ENCODE peak calls at places on chromosomes 1 and 21, in five cellular contexts. W, R, J, Z and V are unnamed samples.
A peak's percentile ranks its signal among the peaks of the same experiment; 100 is the strongest.

GRCh38 chr1:35570589-35571137 is 2.5 kb upstream of the TFAP2E start:
- DNase-seq in R (no peak), J (no peak), Z (no peak), W (no peak), V (no peak)

GRCh38 chr1:230708631-230709580 is 5.0 kb downstream of the AGT start:
- DNase-seq in J (no peak), W (no peak), Z (peak; percentile 17), R (peak; percentile 47), V (no peak)

GRCh38 chr1:6131561-6131960 is 48.6 kb downstream of the CHD5 start:
- DNase-seq in J (no peak), W (no peak), R (no peak), Z (no peak), V (peak; percentile 60)

GRCh38 chr1:60970081-60970509 is 112.3 kb upstream of the NFIA start:
- DNase-seq in R (no peak), W (no peak), J (no peak), Z (peak; percentile 51), V (no peak)

GRCh38 chr1:17655169-17655568 is 100.0 kb upstream of the ACTL8 start:
- DNase-seq in Z (no peak), W (no peak), R (no peak), J (no peak), V (no peak)

GRCh38 chr1:238281418-238281817 is 390.7 kb upstream of the ZP4 start:
- DNase-seq in R (no peak), Z (no peak), W (no peak), J (no peak), V (no peak)

GRCh38 chr1:197912739-197913494 is 4.3 kb upstream of the LHX9 start:
- DNase-seq in W (no peak), J (no peak), R (no peak), Z (peak; percentile 31), V (no peak)

GRCh38 chr21:39504230-39504629 is 52.5 kb downstream of the SH3BGR start:
- DNase-seq in Z (no peak), W (no peak), R (no peak), J (no peak), V (no peak)

GRCh38 chr1:219792337-219793021 is 135.9 kb downstream of the SLC30A10 start:
- DNase-seq in J (no peak), W (no peak), R (no peak), Z (peak; percentile 95), V (no peak)

GRCh38 chr21:33109574-33110339 is 39.8 kb downstream of the OLIG1 start:
- DNase-seq in Z (no peak), R (no peak), J (no peak), W (no peak), V (no peak)

GRCh38 chr1:147201276-147201675 is 23.9 kb downstream of the FMO5 start:
- DNase-seq in W (no peak), J (no peak), R (no peak), Z (no peak), V (no peak)

GRCh38 chr1:44485933-44486475 is 80.9 kb downstream of the RNF220 start:
- DNase-seq in R (no peak), W (no peak), J (no peak), Z (peak; percentile 11), V (no peak)

GRCh38 chr1:24932284-24932683 is 2.2 kb upstream of the RUNX3 start:
- DNase-seq in W (no peak), J (peak; percentile 88), Z (peak; percentile 40), R (no peak), V (no peak)

GRCh38 chr1:4770713-4771112 is 116.3 kb downstream of the AJAP1 start:
- DNase-seq in Z (no peak), J (no peak), W (no peak), R (no peak), V (peak; percentile 54)

GRCh38 chr1:75233302-75233929 is 99.2 kb downstream of the LHX8 start:
- DNase-seq in W (no peak), Z (peak; percentile 9), J (peak; percentile 19), R (no peak), V (no peak)

GRCh38 chr1:158078569-158079080 is 85.2 kb downstream of the KIRREL1 start:
- DNase-seq in R (no peak), Z (no peak), W (no peak), J (no peak), V (no peak)

GRCh38 chr1:164524810-164525209 is 34.2 kb upstream of the PBX1 start:
- DNase-seq in J (no peak), W (no peak), Z (peak; percentile 28), R (no peak), V (no peak)

DNA sequence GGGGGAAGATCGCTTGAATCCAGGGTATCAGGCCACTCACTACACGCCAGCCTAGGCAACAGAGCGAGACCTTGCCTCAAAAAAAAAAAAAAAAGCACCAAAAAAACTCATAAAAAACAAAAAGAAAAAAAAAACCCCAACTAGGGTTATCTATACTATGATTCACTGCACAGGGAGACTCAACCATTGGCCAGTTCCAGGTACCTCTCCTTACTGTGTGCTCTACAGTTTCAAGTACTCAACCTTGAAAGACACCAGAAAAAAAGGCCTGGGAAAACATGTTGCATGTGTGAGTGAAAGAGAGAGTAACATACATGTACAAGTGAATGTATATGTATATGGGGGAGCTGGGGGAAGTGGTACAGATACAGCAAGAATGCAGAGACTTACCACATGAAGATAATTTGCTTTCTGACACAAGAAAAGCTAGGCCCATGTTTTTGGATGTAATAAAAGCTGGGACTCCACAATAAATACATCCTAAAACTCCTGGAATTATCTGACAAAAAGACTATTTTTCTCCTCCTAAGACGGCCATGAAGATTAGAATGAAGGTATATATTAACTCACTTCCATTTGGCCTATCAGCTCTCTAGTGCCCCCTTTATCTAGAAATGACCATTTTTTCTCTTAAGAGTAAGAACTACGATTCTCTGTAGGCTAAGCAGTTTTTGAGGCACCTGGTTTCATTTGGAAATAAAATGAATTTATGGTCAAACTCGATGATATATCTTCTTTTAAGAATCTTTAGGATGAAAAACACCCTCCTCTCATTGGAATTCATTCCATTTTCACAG is 52.2 kb downstream of the SLC27A3 start:
- DNase-seq in Z (no peak), W (no peak), J (no peak), R (no peak), V (no peak)
- TF ChIP-seq CTCF in Z (no peak), W (no peak), J (no peak), R (no peak), V (peak; percentile 40)

GRCh38 chr1:156130578-156130942 is 16.0 kb downstream of the LMNA start:
- DNase-seq in J (no peak), Z (no peak), R (no peak), W (no peak), V (peak; percentile 84)
- TF ChIP-seq CTCF in J (no peak), Z (no peak), R (no peak), W (no peak), V (peak; percentile 54)

DNA sequence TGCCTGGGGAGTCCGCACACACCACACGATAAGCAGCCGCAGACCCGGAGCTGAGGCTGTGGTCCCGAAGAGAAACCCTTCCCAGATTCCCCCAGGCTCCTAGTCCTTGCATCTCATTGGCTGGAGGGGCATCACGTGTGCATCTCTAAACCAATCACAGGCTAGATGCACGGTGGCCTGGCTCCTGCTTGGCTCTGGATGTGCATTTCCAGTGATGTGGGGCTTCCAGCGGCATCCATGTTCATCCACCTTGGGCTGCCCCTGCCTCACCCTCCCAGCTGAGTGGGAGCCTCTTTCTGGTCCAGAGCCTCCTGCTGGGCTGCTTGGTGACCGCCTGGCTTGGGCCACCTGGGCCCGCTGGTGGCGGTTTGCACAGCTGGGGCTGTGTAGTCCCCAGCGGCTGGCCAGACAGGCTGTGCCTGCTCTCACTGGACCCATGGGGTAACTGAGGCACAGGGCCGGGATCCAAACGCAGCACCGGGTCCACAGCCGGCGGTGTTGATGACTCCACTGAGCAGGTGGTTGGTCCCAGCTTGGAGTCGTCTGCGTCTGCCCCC is 41.1 kb downstream of the COL6A1 start:
- DNase-seq in J (no peak), W (no peak), R (no peak), Z (peak; percentile 67), V (no peak)
- TF ChIP-seq CTCF in J (no peak), W (no peak), R (no peak), Z (no peak), V (no peak)

DNA sequence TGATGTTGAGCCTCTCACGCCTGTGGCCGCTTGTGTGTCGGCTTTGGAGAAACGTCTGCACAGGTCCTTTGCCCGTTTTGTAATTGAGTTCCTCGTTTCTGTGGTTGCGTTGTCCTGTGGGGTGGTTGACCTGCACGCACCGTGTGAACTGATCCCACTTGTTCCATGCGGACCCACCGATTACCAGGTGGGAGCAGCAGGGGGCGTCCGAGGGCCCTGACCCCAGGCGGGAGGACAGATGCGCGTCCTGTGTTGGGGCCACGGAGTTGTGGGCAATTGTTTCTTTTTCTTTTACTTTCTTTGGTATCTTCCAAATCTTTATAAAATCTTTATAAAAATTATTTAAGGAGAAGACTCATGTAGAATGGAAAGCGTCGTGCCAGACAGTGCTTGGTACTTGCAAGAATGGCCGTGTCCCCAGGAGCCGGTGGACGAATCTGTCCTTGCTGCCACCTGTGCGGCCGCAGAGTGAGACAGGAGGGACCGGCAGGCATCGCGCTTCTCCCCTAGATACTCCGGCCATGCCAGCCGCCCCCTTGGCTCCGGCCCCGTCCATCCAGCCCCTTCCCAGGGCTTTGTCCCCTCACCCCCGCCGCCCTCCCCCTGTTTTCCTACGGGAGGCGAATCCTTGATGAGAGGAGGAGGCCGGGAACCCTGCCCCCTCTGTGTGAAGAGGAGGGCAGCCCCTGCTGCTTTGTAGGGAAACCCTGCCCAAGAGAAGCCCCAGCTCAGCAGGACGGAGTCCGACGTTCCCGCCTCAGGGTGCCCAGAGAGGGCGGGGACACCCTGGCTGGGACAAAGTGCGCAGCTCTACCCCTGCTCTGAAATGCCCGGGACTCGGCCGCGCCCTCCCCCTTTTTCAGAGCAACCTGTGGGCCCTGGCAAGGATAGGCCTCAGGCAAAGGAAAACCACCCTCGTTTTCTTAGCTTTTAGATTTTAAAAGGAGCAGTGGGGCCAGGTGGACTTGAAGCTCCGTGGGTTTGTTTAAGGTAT is 41.7 kb downstream of the PRKCZ start:
- DNase-seq in W (no peak), Z (peak; percentile 41), J (no peak), R (no peak), V (no peak)
- TF ChIP-seq CTCF in W (peak; percentile 26), Z (peak; percentile 57), J (peak; percentile 22), R (no peak), V (peak; percentile 75)